ENCODE peak calls at places on chromosomes 13 and 19, in six cellular contexts. Y, E, Q, N, B and P are unnamed samples.

GRCh38 chr19:658916-659839 is 3.8 kb downstream of the RNF126 start:
- ATAC-seq in Y (peak), E (no peak), Q (no peak), N (peak), B (no peak), P (peak)

GRCh38 chr19:43525836-43526771 is 897 bp downstream of the ETHE1 start:
- ATAC-seq in Y (peak), E (no peak), Q (peak), N (peak), B (peak), P (peak)

GRCh38 chr19:4094761-4095487 is 28.2 kb upstream of the ZBTB7A start:
- ATAC-seq in Y (no peak), E (no peak), Q (no peak), N (no peak), B (peak), P (no peak)

GRCh38 chr13:50798923-50799322 is 44.6 kb downstream of the DLEU7 start:
- ATAC-seq in Y (no peak), E (no peak), Q (no peak), N (no peak), B (no peak), P (no peak)

GRCh38 chr19:13029893-13030292 is 34.6 kb downstream of the NFIX start:
- ATAC-seq in Y (no peak), E (no peak), Q (no peak), N (no peak), B (no peak), P (no peak)

GRCh38 chr19:4988770-4989251 is 19.9 kb downstream of the KDM4B start:
- ATAC-seq in Y (no peak), E (no peak), Q (peak), N (no peak), B (peak), P (no peak)

GRCh38 chr19:661427-662196 is 1.4 kb downstream of the RNF126 start:
- ATAC-seq in Y (peak), E (peak), Q (no peak), N (peak), B (peak), P (peak)

GRCh38 chr13:51243832-51244231 is 21.6 kb downstream of the FAM124A start:
- ATAC-seq in Y (no peak), E (no peak), Q (no peak), N (no peak), B (no peak), P (no peak)

GRCh38 chr13:33388254-33388998 is 102.9 kb upstream of the STARD13 start:
- ATAC-seq in Y (no peak), E (no peak), Q (no peak), N (peak), B (peak), P (no peak)

GRCh38 chr13:67278230-67278629 is 48.1 kb upstream of the PCDH9 start:
- ATAC-seq in Y (no peak), E (no peak), Q (no peak), N (no peak), B (no peak), P (no peak)

GRCh38 chr19:4597278-4597974 is 37.9 kb upstream of the SEMA6B start:
- ATAC-seq in Y (peak), E (peak), Q (no peak), N (no peak), B (peak), P (no peak)

GRCh38 chr19:30911491-30911890 is 437.7 kb downstream of the TSHZ3 start:
- ATAC-seq in Y (no peak), E (no peak), Q (no peak), N (no peak), B (no peak), P (no peak)

GRCh38 chr13:25771641-25772478 is 280.0 kb downstream of the SHISA2 start:
- ATAC-seq in Y (no peak), E (no peak), Q (no peak), N (no peak), B (no peak), P (no peak)

GRCh38 chr19:2123682-2124387 is 27.1 kb downstream of the IZUMO4 start:
- ATAC-seq in Y (no peak), E (no peak), Q (no peak), N (no peak), B (no peak), P (no peak)

GRCh38 chr19:15448778-15449619 is 757 bp downstream of the WIZ start:
- ATAC-seq in Y (no peak), E (peak), Q (no peak), N (no peak), B (no peak), P (no peak)

GRCh38 chr19:58279042-58279924 is 528 bp downstream of the ZNF8 start:
- ATAC-seq in Y (no peak), E (no peak), Q (peak), N (peak), B (peak), P (peak)

GRCh38 chr19:10848208-10848843 is at the start of gene C19orf38:
- ATAC-seq in Y (no peak), E (peak), Q (no peak), N (peak), B (peak), P (no peak)

GRCh38 chr19:56856822-56857221 is 16.3 kb upstream of the PEG3 start:
- ATAC-seq in Y (no peak), E (no peak), Q (no peak), N (no peak), B (no peak), P (no peak)

GRCh38 chr19:1360818-1361461 is 22.8 kb upstream of the NDUFS7 start:
- ATAC-seq in Y (no peak), E (no peak), Q (peak), N (no peak), B (peak), P (no peak)